ENCODE peak calls at places on chromosomes 16 and 17, in eight cellular contexts. One of them, this sample, is unnamed.
A peak's percentile ranks its signal among the peaks of the same experiment; 100 is the strongest.

GRCh38 chr17:5700791-5701190 is 116.5 kb upstream of the NLRP1 start:
- DNase-seq in prostate gland: no peak
- DNase-seq in endothelial cell of umbilical vein: no peak
- DNase-seq in stomach: no peak
- DNase-seq in suprapubic skin: no peak
- DNase-seq in Panc1: no peak
- DNase-seq in spleen: no peak
- DNase-seq in HepG2: no peak
- DNase-seq in this sample: no peak

GRCh38 chr17:79843917-79844815 is 4.9 kb upstream of the CBX4 start:
- DNase-seq in HepG2: no peak
- DNase-seq in Panc1: no peak
- DNase-seq in stomach: peak; percentile 70
- DNase-seq in spleen: peak; percentile 86
- DNase-seq in endothelial cell of umbilical vein: peak; percentile 39
- DNase-seq in suprapubic skin: no peak
- DNase-seq in prostate gland: no peak
- DNase-seq in this sample: no peak

GRCh38 chr17:72192409-72193192 is 71.8 kb downstream of the SOX9 start:
- DNase-seq in stomach: no peak
- DNase-seq in suprapubic skin: no peak
- DNase-seq in prostate gland: no peak
- DNase-seq in spleen: no peak
- DNase-seq in Panc1: no peak
- DNase-seq in endothelial cell of umbilical vein: no peak
- DNase-seq in HepG2: no peak
- DNase-seq in this sample: no peak

GRCh38 chr17:79085154-79085920 is 10.7 kb downstream of the ENGASE start:
- DNase-seq in spleen: peak; percentile 63
- DNase-seq in HepG2: no peak
- DNase-seq in prostate gland: no peak
- DNase-seq in stomach: no peak
- DNase-seq in suprapubic skin: no peak
- DNase-seq in Panc1: no peak
- DNase-seq in endothelial cell of umbilical vein: no peak
- DNase-seq in this sample: no peak

GRCh38 chr17:79500738-79501533 is 109.9 kb downstream of the RBFOX3 start:
- DNase-seq in suprapubic skin: no peak
- DNase-seq in endothelial cell of umbilical vein: no peak
- DNase-seq in Panc1: no peak
- DNase-seq in prostate gland: no peak
- DNase-seq in spleen: no peak
- DNase-seq in stomach: no peak
- DNase-seq in HepG2: no peak
- DNase-seq in this sample: no peak

GRCh38 chr16:58152246-58152868 is 23.2 kb upstream of the CFAP20 start:
- DNase-seq in spleen: no peak
- DNase-seq in Panc1: no peak
- DNase-seq in endothelial cell of umbilical vein: no peak
- DNase-seq in suprapubic skin: no peak
- DNase-seq in stomach: no peak
- DNase-seq in prostate gland: no peak
- DNase-seq in HepG2: peak; percentile 37
- DNase-seq in this sample: no peak

GRCh38 chr17:62737513-62737912 is 70.6 kb downstream of the MARCHF10 start:
- DNase-seq in HepG2: no peak
- DNase-seq in spleen: no peak
- DNase-seq in stomach: no peak
- DNase-seq in Panc1: no peak
- DNase-seq in suprapubic skin: no peak
- DNase-seq in prostate gland: no peak
- DNase-seq in endothelial cell of umbilical vein: no peak
- DNase-seq in this sample: no peak

GRCh38 chr17:61809816-61810392 is 53.4 kb downstream of the BRIP1 start:
- DNase-seq in spleen: no peak
- DNase-seq in prostate gland: no peak
- DNase-seq in Panc1: no peak
- DNase-seq in HepG2: no peak
- DNase-seq in suprapubic skin: no peak
- DNase-seq in stomach: no peak
- DNase-seq in endothelial cell of umbilical vein: no peak
- DNase-seq in this sample: no peak

GRCh38 chr17:74881073-74881472 is 8.3 kb upstream of the FDXR start:
- DNase-seq in spleen: no peak
- DNase-seq in endothelial cell of umbilical vein: no peak
- DNase-seq in Panc1: no peak
- DNase-seq in HepG2: no peak
- DNase-seq in suprapubic skin: no peak
- DNase-seq in prostate gland: no peak
- DNase-seq in stomach: no peak
- DNase-seq in this sample: no peak

GRCh38 chr17:48925251-48925990 is 17.2 kb downstream of the UBE2Z start:
- DNase-seq in endothelial cell of umbilical vein: no peak
- DNase-seq in spleen: no peak
- DNase-seq in HepG2: no peak
- DNase-seq in prostate gland: no peak
- DNase-seq in Panc1: no peak
- DNase-seq in stomach: no peak
- DNase-seq in suprapubic skin: no peak
- DNase-seq in this sample: no peak

GRCh38 chr16:3087836-3088235 is 11.3 kb downstream of the ZSCAN10 start:
- DNase-seq in spleen: peak; percentile 80
- DNase-seq in HepG2: no peak
- DNase-seq in stomach: no peak
- DNase-seq in Panc1: no peak
- DNase-seq in prostate gland: no peak
- DNase-seq in suprapubic skin: peak; percentile 77
- DNase-seq in endothelial cell of umbilical vein: no peak
- DNase-seq in this sample: no peak

GRCh38 chr16:57608462-57609113 is 19.8 kb upstream of the ADGRG1 start:
- DNase-seq in prostate gland: no peak
- DNase-seq in suprapubic skin: peak; percentile 58
- DNase-seq in Panc1: no peak
- DNase-seq in spleen: peak; percentile 41
- DNase-seq in stomach: no peak
- DNase-seq in endothelial cell of umbilical vein: no peak
- DNase-seq in HepG2: no peak
- DNase-seq in this sample: no peak

GRCh38 chr16:15539197-15539596 is 103.8 kb downstream of the MARF1 start:
- DNase-seq in Panc1: no peak
- DNase-seq in HepG2: peak; percentile 49
- DNase-seq in spleen: no peak
- DNase-seq in suprapubic skin: no peak
- DNase-seq in endothelial cell of umbilical vein: no peak
- DNase-seq in stomach: no peak
- DNase-seq in prostate gland: no peak
- DNase-seq in this sample: no peak

GRCh38 chr16:2691491-2692248 is 9.3 kb downstream of the KCTD5 start:
- DNase-seq in HepG2: no peak
- DNase-seq in spleen: no peak
- DNase-seq in prostate gland: no peak
- DNase-seq in Panc1: no peak
- DNase-seq in stomach: peak; percentile 80
- DNase-seq in suprapubic skin: no peak
- DNase-seq in endothelial cell of umbilical vein: no peak
- DNase-seq in this sample: no peak

GRCh38 chr17:40556884-40557414 is 8.3 kb downstream of the CCR7 start:
- DNase-seq in prostate gland: no peak
- DNase-seq in spleen: peak; percentile 81
- DNase-seq in HepG2: no peak
- DNase-seq in stomach: peak; percentile 23
- DNase-seq in suprapubic skin: peak; percentile 77
- DNase-seq in endothelial cell of umbilical vein: peak; percentile 81
- DNase-seq in Panc1: no peak
- DNase-seq in this sample: no peak

GRCh38 chr17:29855686-29856085 is 74.3 kb downstream of the SSH2 start:
- DNase-seq in HepG2: no peak
- DNase-seq in endothelial cell of umbilical vein: no peak
- DNase-seq in prostate gland: no peak
- DNase-seq in spleen: no peak
- DNase-seq in Panc1: no peak
- DNase-seq in suprapubic skin: no peak
- DNase-seq in stomach: no peak
- DNase-seq in this sample: no peak

GRCh38 chr16:55021595-55022475 is 91.2 kb downstream of the IRX5 start:
- DNase-seq in Panc1: no peak
- DNase-seq in endothelial cell of umbilical vein: no peak
- DNase-seq in stomach: no peak
- DNase-seq in prostate gland: no peak
- DNase-seq in HepG2: peak; percentile 23
- DNase-seq in spleen: no peak
- DNase-seq in suprapubic skin: no peak
- DNase-seq in this sample: no peak

GRCh38 chr16:78365376-78365775 is 265.9 kb downstream of the WWOX start:
- DNase-seq in suprapubic skin: no peak
- DNase-seq in HepG2: no peak
- DNase-seq in endothelial cell of umbilical vein: no peak
- DNase-seq in Panc1: no peak
- DNase-seq in spleen: no peak
- DNase-seq in stomach: no peak
- DNase-seq in prostate gland: no peak
- DNase-seq in this sample: no peak

GRCh38 chr16:89958068-89958467 is 9.5 kb downstream of the DEF8 start:
- DNase-seq in Panc1: no peak
- DNase-seq in suprapubic skin: no peak
- DNase-seq in prostate gland: no peak
- DNase-seq in spleen: peak; percentile 75
- DNase-seq in stomach: no peak
- DNase-seq in endothelial cell of umbilical vein: peak; percentile 43
- DNase-seq in HepG2: peak; percentile 54
- DNase-seq in this sample: no peak

GRCh38 chr17:73304971-73305786 is 6.6 kb downstream of the CDC42EP4 start:
- DNase-seq in Panc1: no peak
- DNase-seq in HepG2: no peak
- DNase-seq in endothelial cell of umbilical vein: peak; percentile 80
- DNase-seq in stomach: peak; percentile 54
- DNase-seq in spleen: peak; percentile 84
- DNase-seq in suprapubic skin: peak; percentile 80
- DNase-seq in prostate gland: no peak
- DNase-seq in this sample: no peak

GRCh38 chr16:88686439-88687253 is at the start of gene SNAI3:
- DNase-seq in prostate gland: peak; percentile 78
- DNase-seq in Panc1: no peak
- DNase-seq in suprapubic skin: no peak
- DNase-seq in stomach: peak; percentile 95
- DNase-seq in spleen: peak; percentile 98
- DNase-seq in endothelial cell of umbilical vein: peak; percentile 60
- DNase-seq in HepG2: peak; percentile 76
- DNase-seq in this sample: peak; percentile 86

GRCh38 chr17:9519873-9520272 is 55.7 kb downstream of the STX8 start:
- DNase-seq in suprapubic skin: no peak
- DNase-seq in endothelial cell of umbilical vein: no peak
- DNase-seq in Panc1: no peak
- DNase-seq in HepG2: no peak
- DNase-seq in stomach: no peak
- DNase-seq in prostate gland: no peak
- DNase-seq in spleen: no peak
- DNase-seq in this sample: no peak

GRCh38 chr17:9513266-9513665 is 62.4 kb downstream of the STX8 start:
- DNase-seq in HepG2: no peak
- DNase-seq in Panc1: no peak
- DNase-seq in prostate gland: no peak
- DNase-seq in stomach: no peak
- DNase-seq in endothelial cell of umbilical vein: no peak
- DNase-seq in suprapubic skin: no peak
- DNase-seq in spleen: no peak
- DNase-seq in this sample: no peak

GRCh38 chr17:9522074-9522473 is 53.5 kb downstream of the STX8 start:
- DNase-seq in suprapubic skin: no peak
- DNase-seq in endothelial cell of umbilical vein: peak; percentile 52
- DNase-seq in prostate gland: no peak
- DNase-seq in stomach: no peak
- DNase-seq in spleen: no peak
- DNase-seq in Panc1: peak; percentile 15
- DNase-seq in HepG2: peak; percentile 44
- DNase-seq in this sample: no peak

GRCh38 chr17:9520649-9521435 is 54.8 kb downstream of the STX8 start:
- DNase-seq in HepG2: no peak
- DNase-seq in suprapubic skin: no peak
- DNase-seq in spleen: no peak
- DNase-seq in stomach: no peak
- DNase-seq in endothelial cell of umbilical vein: no peak
- DNase-seq in Panc1: no peak
- DNase-seq in prostate gland: no peak
- DNase-seq in this sample: no peak

DNA sequence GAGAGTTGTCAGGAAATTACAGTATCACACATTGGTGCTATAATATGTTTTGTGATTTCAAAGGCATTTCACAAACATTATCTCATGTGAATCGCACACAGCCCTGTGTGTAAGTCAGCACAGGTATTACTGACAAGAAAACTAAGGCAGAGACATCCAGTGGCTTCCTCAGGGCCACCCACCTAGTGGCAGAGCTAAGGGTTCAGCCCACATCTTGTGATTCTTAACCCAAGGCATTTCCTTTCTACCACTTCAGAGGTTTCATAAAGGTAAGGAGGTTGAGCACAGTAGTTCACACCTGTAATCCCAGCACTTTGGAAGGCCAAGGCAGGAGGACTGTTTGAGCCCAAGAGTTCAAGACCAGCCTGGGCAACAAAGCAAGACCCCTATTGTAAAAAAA is 58.2 kb downstream of the STX8 start:
- DNase-seq in Panc1: no peak
- DNase-seq in prostate gland: no peak
- DNase-seq in stomach: no peak
- DNase-seq in spleen: no peak
- DNase-seq in HepG2: no peak
- DNase-seq in endothelial cell of umbilical vein: no peak
- DNase-seq in suprapubic skin: no peak
- DNase-seq in this sample: no peak
- H3K4me1 ChIP-seq in Panc1: no peaks in the 10 kb centered on the region
- H3K4me1 ChIP-seq in prostate gland: no peaks in the 10 kb centered on the region
- H3K4me1 ChIP-seq in stomach: no peaks in the 10 kb centered on the region
- H3K4me1 ChIP-seq in spleen: no peaks in the 10 kb centered on the region
- H3K4me1 ChIP-seq in HepG2: no peaks in the 10 kb centered on the region
- H3K4me1 ChIP-seq in endothelial cell of umbilical vein: peaks cover 8% of the 10 kb centered on the region
- H3K4me1 ChIP-seq in suprapubic skin: no peaks in the 10 kb centered on the region
- H3K4me1 ChIP-seq in this sample: no peaks in the 10 kb centered on the region

GRCh38 chr17:81020767-81021497 is 14.0 kb upstream of the BAIAP2 start:
- DNase-seq in spleen: peak; percentile 73
- DNase-seq in endothelial cell of umbilical vein: no peak
- DNase-seq in HepG2: no peak
- DNase-seq in suprapubic skin: no peak
- DNase-seq in Panc1: no peak
- DNase-seq in stomach: no peak
- DNase-seq in prostate gland: no peak
- DNase-seq in this sample: no peak
- TF ChIP-seq POLR2AphosphoS5 in spleen: no peak
- TF ChIP-seq POLR2AphosphoS5 in endothelial cell of umbilical vein: no peak
- TF ChIP-seq POLR2AphosphoS5 in HepG2: no peak
- TF ChIP-seq POLR2AphosphoS5 in suprapubic skin: no peak
- TF ChIP-seq POLR2AphosphoS5 in Panc1: no peak
- TF ChIP-seq POLR2AphosphoS5 in stomach: no peak
- TF ChIP-seq POLR2AphosphoS5 in prostate gland: no peak
- TF ChIP-seq POLR2AphosphoS5 in this sample: no peak

GRCh38 chr17:4609761-4610160 is 25.4 kb downstream of the SMTNL2 start:
- DNase-seq in HepG2: no peak
- DNase-seq in Panc1: no peak
- DNase-seq in prostate gland: no peak
- DNase-seq in stomach: no peak
- DNase-seq in endothelial cell of umbilical vein: no peak
- DNase-seq in suprapubic skin: no peak
- DNase-seq in spleen: no peak
- DNase-seq in this sample: no peak
- H3K4me1 ChIP-seq in HepG2: peaks cover 57% of the 10 kb centered on the region
- H3K4me1 ChIP-seq in Panc1: no peaks in the 10 kb centered on the region
- H3K4me1 ChIP-seq in prostate gland: no peaks in the 10 kb centered on the region
- H3K4me1 ChIP-seq in stomach: peaks cover 17% of the 10 kb centered on the region
- H3K4me1 ChIP-seq in endothelial cell of umbilical vein: peaks cover 4% of the 10 kb centered on the region
- H3K4me1 ChIP-seq in suprapubic skin: peaks cover 3% of the 10 kb centered on the region
- H3K4me1 ChIP-seq in spleen: peaks cover 6% of the 10 kb centered on the region
- H3K4me1 ChIP-seq in this sample: no peaks in the 10 kb centered on the region

GRCh38 chr16:11639925-11640899 is 28.0 kb upstream of the SNN start:
- DNase-seq in spleen: peak; percentile 85
- DNase-seq in Panc1: peak; percentile 93
- DNase-seq in endothelial cell of umbilical vein: peak; percentile 18
- DNase-seq in stomach: peak; percentile 73
- DNase-seq in HepG2: peak; percentile 90
- DNase-seq in prostate gland: peak; percentile 86
- DNase-seq in suprapubic skin: peak; percentile 88
- DNase-seq in this sample: peak; percentile 64
- TF ChIP-seq POLR2AphosphoS5 in spleen: peak; percentile 58
- TF ChIP-seq POLR2AphosphoS5 in Panc1: no peak
- TF ChIP-seq POLR2AphosphoS5 in endothelial cell of umbilical vein: no peak
- TF ChIP-seq POLR2AphosphoS5 in stomach: peak; percentile 90
- TF ChIP-seq POLR2AphosphoS5 in HepG2: no peak
- TF ChIP-seq POLR2AphosphoS5 in prostate gland: peak; percentile 96
- TF ChIP-seq POLR2AphosphoS5 in suprapubic skin: peak; percentile 94
- TF ChIP-seq POLR2AphosphoS5 in this sample: peak; percentile 95